ENCODE peak calls at places on chromosomes 4 and X, in four cellular contexts. One of them, this sample, is unnamed.

GRCh38 chr4:178080312-178080711 is 638.1 kb upstream of the AGA start:
- DNase-seq in GM10248: no peak
- DNase-seq in NB4: no peak
- DNase-seq in left cardiac atrium: no peak
- DNase-seq in this sample: no peak

GRCh38 chrX:81537723-81538122 is 335.8 kb downstream of the SH3BGRL start:
- DNase-seq in GM10248: no peak
- DNase-seq in NB4: no peak
- DNase-seq in left cardiac atrium: no peak
- DNase-seq in this sample: no peak

GRCh38 chr4:3399277-3400194 is 42.2 kb upstream of the HGFAC start:
- DNase-seq in GM10248: no peak
- DNase-seq in NB4: peak
- DNase-seq in left cardiac atrium: no peak
- DNase-seq in this sample: no peak

GRCh38 chr4:156762851-156763250 is 208.7 kb downstream of the PDGFC start:
- DNase-seq in GM10248: no peak
- DNase-seq in NB4: no peak
- DNase-seq in left cardiac atrium: no peak
- DNase-seq in this sample: no peak

GRCh38 chr4:117375101-117375500 is 289.7 kb upstream of the TRAM1L1 start:
- DNase-seq in GM10248: no peak
- DNase-seq in NB4: no peak
- DNase-seq in left cardiac atrium: no peak
- DNase-seq in this sample: no peak

GRCh38 chrX:46978341-46979291 is 66.4 kb downstream of the JADE3 start:
- DNase-seq in GM10248: peak
- DNase-seq in NB4: peak
- DNase-seq in left cardiac atrium: peak
- DNase-seq in this sample: peak

GRCh38 chrX:49829016-49829415 is at the start of gene PAGE4:
- DNase-seq in GM10248: no peak
- DNase-seq in NB4: peak
- DNase-seq in left cardiac atrium: no peak
- DNase-seq in this sample: no peak

GRCh38 chr4:7546809-7547367 is 112.2 kb upstream of the PSAPL1 start:
- DNase-seq in GM10248: no peak
- DNase-seq in NB4: no peak
- DNase-seq in left cardiac atrium: no peak
- DNase-seq in this sample: no peak

GRCh38 chrX:47171996-47172395 is 21.6 kb upstream of the UBA1 start:
- DNase-seq in GM10248: no peak
- DNase-seq in NB4: no peak
- DNase-seq in left cardiac atrium: no peak
- DNase-seq in this sample: no peak

GRCh38 chr4:128856246-128856645 is 46.7 kb downstream of the JADE1 start:
- DNase-seq in GM10248: no peak
- DNase-seq in NB4: no peak
- DNase-seq in left cardiac atrium: no peak
- DNase-seq in this sample: no peak

GRCh38 chr4:80462537-80463207 is 127.1 kb downstream of the CFAP299 start:
- DNase-seq in GM10248: no peak
- DNase-seq in NB4: peak
- DNase-seq in left cardiac atrium: no peak
- DNase-seq in this sample: no peak

GRCh38 chrX:9278475-9279270 is 186.2 kb upstream of the TBL1X start:
- DNase-seq in GM10248: no peak
- DNase-seq in NB4: peak
- DNase-seq in left cardiac atrium: no peak
- DNase-seq in this sample: no peak

GRCh38 chr4:155952546-155952945 is 1.1 kb downstream of the CTSO start:
- DNase-seq in GM10248: no peak
- DNase-seq in NB4: no peak
- DNase-seq in left cardiac atrium: no peak
- DNase-seq in this sample: no peak

GRCh38 chr4:168651374-168651773 is 154.5 kb downstream of the PALLD start:
- DNase-seq in GM10248: no peak
- DNase-seq in NB4: no peak
- DNase-seq in left cardiac atrium: no peak
- DNase-seq in this sample: no peak

GRCh38 chr4:124839786-124840390 is 127.4 kb upstream of the ANKRD50 start:
- DNase-seq in GM10248: no peak
- DNase-seq in NB4: no peak
- DNase-seq in left cardiac atrium: no peak
- DNase-seq in this sample: no peak

GRCh38 chr4:81164623-81165416 is 50.2 kb downstream of the PRKG2 start:
- DNase-seq in GM10248: no peak
- DNase-seq in NB4: no peak
- DNase-seq in left cardiac atrium: no peak
- DNase-seq in this sample: no peak

GRCh38 chr4:185599844-185600243 is 64.5 kb upstream of the PDLIM3 start:
- DNase-seq in GM10248: no peak
- DNase-seq in NB4: no peak
- DNase-seq in left cardiac atrium: no peak
- DNase-seq in this sample: no peak

GRCh38 chr4:10691651-10692050 is 7.1 kb upstream of the CLNK start:
- DNase-seq in GM10248: no peak
- DNase-seq in NB4: no peak
- DNase-seq in left cardiac atrium: no peak
- DNase-seq in this sample: no peak

GRCh38 chr4:30962949-30963348 is 242.8 kb downstream of the PCDH7 start:
- DNase-seq in GM10248: no peak
- DNase-seq in NB4: no peak
- DNase-seq in left cardiac atrium: no peak
- DNase-seq in this sample: no peak

GRCh38 chrX:103562801-103563200 is 22.5 kb upstream of the TCEAL4 start:
- DNase-seq in GM10248: no peak
- DNase-seq in NB4: no peak
- DNase-seq in left cardiac atrium: no peak
- DNase-seq in this sample: no peak

GRCh38 chrX:118495958-118496762 is 545 bp downstream of the DOCK11 start:
- DNase-seq in GM10248: peak
- DNase-seq in NB4: peak
- DNase-seq in left cardiac atrium: peak
- DNase-seq in this sample: peak

GRCh38 chrX:107940095-107940494 is 42.1 kb downstream of the TEX13B start:
- DNase-seq in GM10248: no peak
- DNase-seq in NB4: no peak
- DNase-seq in left cardiac atrium: no peak
- DNase-seq in this sample: no peak

GRCh38 chr4:145808021-145808650 is 128.2 kb downstream of the C4orf51 start:
- DNase-seq in GM10248: peak
- DNase-seq in NB4: peak
- DNase-seq in left cardiac atrium: no peak
- DNase-seq in this sample: no peak

GRCh38 chr4:17111959-17112659 is 213.7 kb upstream of the LDB2 start:
- DNase-seq in GM10248: peak
- DNase-seq in NB4: peak
- DNase-seq in left cardiac atrium: no peak
- DNase-seq in this sample: no peak

GRCh38 chrX:64842492-64842891 is 133.8 kb downstream of the ZC4H2 start:
- DNase-seq in GM10248: no peak
- DNase-seq in NB4: no peak
- DNase-seq in left cardiac atrium: no peak
- DNase-seq in this sample: no peak

GRCh38 chr4:148030486-148030885 is 298.6 kb downstream of the ARHGAP10 start:
- DNase-seq in GM10248: no peak
- DNase-seq in NB4: no peak
- DNase-seq in left cardiac atrium: no peak
- DNase-seq in this sample: peak

GRCh38 chrX:10847333-10847732 is 226.9 kb upstream of the MID1 start:
- DNase-seq in GM10248: no peak
- DNase-seq in NB4: no peak
- DNase-seq in left cardiac atrium: no peak
- DNase-seq in this sample: no peak

GRCh38 chrX:114619874-114620273 is 36.0 kb downstream of the HTR2C start:
- DNase-seq in GM10248: peak
- DNase-seq in NB4: peak
- DNase-seq in left cardiac atrium: no peak
- DNase-seq in this sample: no peak

GRCh38 chr4:101419324-101420135 is 72.2 kb upstream of the PPP3CA start:
- DNase-seq in GM10248: peak
- DNase-seq in NB4: peak
- DNase-seq in left cardiac atrium: no peak
- DNase-seq in this sample: no peak

GRCh38 chr4:150368667-150369066 is 213.3 kb upstream of the MAB21L2 start:
- DNase-seq in GM10248: no peak
- DNase-seq in NB4: no peak
- DNase-seq in left cardiac atrium: no peak
- DNase-seq in this sample: no peak

GRCh38 chrX:119399772-119400101 is 601 bp downstream of the SLC25A43 start:
- DNase-seq in GM10248: no peak
- DNase-seq in NB4: no peak
- DNase-seq in left cardiac atrium: no peak
- DNase-seq in this sample: no peak

GRCh38 chr4:24799544-24800272 is 4.3 kb downstream of the SOD3 start:
- DNase-seq in GM10248: no peak
- DNase-seq in NB4: no peak
- DNase-seq in left cardiac atrium: no peak
- DNase-seq in this sample: no peak

GRCh38 chr4:181143241-181143854 is 1099.9 kb upstream of the TENM3 start:
- DNase-seq in GM10248: peak
- DNase-seq in NB4: peak
- DNase-seq in left cardiac atrium: peak
- DNase-seq in this sample: peak

GRCh38 chr4:56612282-56612681 is 68.8 kb downstream of the HOPX start:
- DNase-seq in GM10248: no peak
- DNase-seq in NB4: no peak
- DNase-seq in left cardiac atrium: no peak
- DNase-seq in this sample: no peak

GRCh38 chr4:128782076-128782715 is 27.3 kb upstream of the JADE1 start:
- DNase-seq in GM10248: peak
- DNase-seq in NB4: peak
- DNase-seq in left cardiac atrium: peak
- DNase-seq in this sample: no peak

GRCh38 chr4:152209772-152210493 is 326.0 kb downstream of the FBXW7 start:
- DNase-seq in GM10248: no peak
- DNase-seq in NB4: no peak
- DNase-seq in left cardiac atrium: no peak
- DNase-seq in this sample: no peak

GRCh38 chr4:158209825-158210807 is at the start of gene TMEM144:
- DNase-seq in GM10248: peak
- DNase-seq in NB4: peak
- DNase-seq in left cardiac atrium: peak
- DNase-seq in this sample: peak

GRCh38 chrX:44735498-44735897 is 108.3 kb upstream of the DUSP21 start:
- DNase-seq in GM10248: no peak
- DNase-seq in NB4: no peak
- DNase-seq in left cardiac atrium: no peak
- DNase-seq in this sample: no peak

GRCh38 chr4:22372958-22373357 is 142.9 kb downstream of the ADGRA3 start:
- DNase-seq in GM10248: no peak
- DNase-seq in NB4: no peak
- DNase-seq in left cardiac atrium: no peak
- DNase-seq in this sample: no peak